ENCODE peak calls at places on chromosomes 3 and 15, in five cellular contexts. One of them, this sample, is unnamed.

GRCh38 chr3:125057186-125057850 is 1.5 kb upstream of the HEG1 start:
- DNase-seq in fibroblast of mammary gland: peak; percentile 92
- DNase-seq in nucleus accumbens: no peak
- DNase-seq in H9: no peak
- DNase-seq in activated T-helper 1 cell treated with Interleukin-2 at 50 U/mL for 16 hours: no peak
- DNase-seq in this sample: peak; percentile 58

GRCh38 chr3:129934234-129935123 is 40.0 kb upstream of the TRH start:
- DNase-seq in fibroblast of mammary gland: peak; percentile 23
- DNase-seq in nucleus accumbens: no peak
- DNase-seq in H9: peak; percentile 44
- DNase-seq in activated T-helper 1 cell treated with Interleukin-2 at 50 U/mL for 16 hours: no peak
- DNase-seq in this sample: no peak

GRCh38 chr3:19811689-19812088 is 122.3 kb downstream of the EFHB start:
- DNase-seq in nucleus accumbens: no peak
- DNase-seq in activated T-helper 1 cell treated with Interleukin-2 at 50 U/mL for 16 hours: no peak
- DNase-seq in H9: no peak
- DNase-seq in fibroblast of mammary gland: no peak
- DNase-seq in this sample: no peak

GRCh38 chr3:179071161-179071568 is 444 bp downstream of the ZMAT3 start:
- DNase-seq in activated T-helper 1 cell treated with Interleukin-2 at 50 U/mL for 16 hours: peak; percentile 24
- DNase-seq in H9: no peak
- DNase-seq in nucleus accumbens: peak; percentile 46
- DNase-seq in fibroblast of mammary gland: peak; percentile 36
- DNase-seq in this sample: no peak

GRCh38 chr3:25035511-25035910 is 392.6 kb upstream of the RARB start:
- DNase-seq in fibroblast of mammary gland: peak; percentile 59
- DNase-seq in activated T-helper 1 cell treated with Interleukin-2 at 50 U/mL for 16 hours: no peak
- DNase-seq in nucleus accumbens: no peak
- DNase-seq in H9: no peak
- DNase-seq in this sample: no peak

GRCh38 chr15:81146006-81146405 is 11.9 kb downstream of the CFAP161 start:
- DNase-seq in activated T-helper 1 cell treated with Interleukin-2 at 50 U/mL for 16 hours: no peak
- DNase-seq in H9: no peak
- DNase-seq in nucleus accumbens: no peak
- DNase-seq in fibroblast of mammary gland: peak; percentile 65
- DNase-seq in this sample: no peak

GRCh38 chr3:117480981-117481380 is 771.4 kb downstream of the TUSC7 start:
- DNase-seq in nucleus accumbens: no peak
- DNase-seq in activated T-helper 1 cell treated with Interleukin-2 at 50 U/mL for 16 hours: no peak
- DNase-seq in H9: no peak
- DNase-seq in fibroblast of mammary gland: no peak
- DNase-seq in this sample: no peak

GRCh38 chr15:92391640-92392039 is 2.0 kb upstream of the ST8SIA2 start:
- DNase-seq in nucleus accumbens: peak; percentile 31
- DNase-seq in activated T-helper 1 cell treated with Interleukin-2 at 50 U/mL for 16 hours: no peak
- DNase-seq in H9: peak; percentile 65
- DNase-seq in fibroblast of mammary gland: peak; percentile 32
- DNase-seq in this sample: peak; percentile 19

GRCh38 chr3:62415312-62415791 is 42.0 kb upstream of the FEZF2 start:
- DNase-seq in nucleus accumbens: no peak
- DNase-seq in fibroblast of mammary gland: no peak
- DNase-seq in activated T-helper 1 cell treated with Interleukin-2 at 50 U/mL for 16 hours: no peak
- DNase-seq in H9: peak; percentile 83
- DNase-seq in this sample: no peak

GRCh38 chr3:125694761-125695294 is 99.5 kb upstream of the OSBPL11 start:
- DNase-seq in nucleus accumbens: peak; percentile 17
- DNase-seq in activated T-helper 1 cell treated with Interleukin-2 at 50 U/mL for 16 hours: no peak
- DNase-seq in fibroblast of mammary gland: no peak
- DNase-seq in H9: no peak
- DNase-seq in this sample: no peak

GRCh38 chr3:135564696-135565095 is 400.8 kb upstream of the PPP2R3A start:
- DNase-seq in H9: no peak
- DNase-seq in nucleus accumbens: no peak
- DNase-seq in activated T-helper 1 cell treated with Interleukin-2 at 50 U/mL for 16 hours: no peak
- DNase-seq in fibroblast of mammary gland: no peak
- DNase-seq in this sample: no peak

GRCh38 chr15:82106671-82107070 is 60.9 kb upstream of the MEX3B start:
- DNase-seq in activated T-helper 1 cell treated with Interleukin-2 at 50 U/mL for 16 hours: no peak
- DNase-seq in fibroblast of mammary gland: no peak
- DNase-seq in nucleus accumbens: no peak
- DNase-seq in H9: no peak
- DNase-seq in this sample: no peak

GRCh38 chr15:88810449-88810848 is 7.2 kb downstream of the ACAN start:
- DNase-seq in nucleus accumbens: no peak
- DNase-seq in activated T-helper 1 cell treated with Interleukin-2 at 50 U/mL for 16 hours: no peak
- DNase-seq in H9: no peak
- DNase-seq in fibroblast of mammary gland: peak; percentile 21
- DNase-seq in this sample: no peak

GRCh38 chr15:49606594-49606993 is 14.0 kb downstream of the FAM227B start:
- DNase-seq in fibroblast of mammary gland: peak; percentile 43
- DNase-seq in activated T-helper 1 cell treated with Interleukin-2 at 50 U/mL for 16 hours: no peak
- DNase-seq in H9: no peak
- DNase-seq in nucleus accumbens: no peak
- DNase-seq in this sample: no peak

GRCh38 chr3:40800343-40800742 is 275.6 kb downstream of the ZNF621 start:
- DNase-seq in nucleus accumbens: no peak
- DNase-seq in H9: no peak
- DNase-seq in fibroblast of mammary gland: peak; percentile 97
- DNase-seq in activated T-helper 1 cell treated with Interleukin-2 at 50 U/mL for 16 hours: no peak
- DNase-seq in this sample: no peak

GRCh38 chr15:67103869-67104268 is 38.5 kb downstream of the SMAD3 start:
- DNase-seq in activated T-helper 1 cell treated with Interleukin-2 at 50 U/mL for 16 hours: no peak
- DNase-seq in nucleus accumbens: no peak
- DNase-seq in H9: no peak
- DNase-seq in fibroblast of mammary gland: no peak
- DNase-seq in this sample: no peak

GRCh38 chr3:136984837-136985236 is 27.1 kb downstream of the IL20RB start:
- DNase-seq in fibroblast of mammary gland: no peak
- DNase-seq in nucleus accumbens: no peak
- DNase-seq in activated T-helper 1 cell treated with Interleukin-2 at 50 U/mL for 16 hours: no peak
- DNase-seq in H9: no peak
- DNase-seq in this sample: peak; percentile 52

GRCh38 chr3:126956361-126956760 is 26.6 kb upstream of the PLXNA1 start:
- DNase-seq in fibroblast of mammary gland: no peak
- DNase-seq in activated T-helper 1 cell treated with Interleukin-2 at 50 U/mL for 16 hours: no peak
- DNase-seq in H9: no peak
- DNase-seq in nucleus accumbens: no peak
- DNase-seq in this sample: no peak

GRCh38 chr15:42549052-42549491 is 434 bp downstream of the HAUS2 start:
- DNase-seq in nucleus accumbens: no peak
- DNase-seq in activated T-helper 1 cell treated with Interleukin-2 at 50 U/mL for 16 hours: no peak
- DNase-seq in H9: no peak
- DNase-seq in fibroblast of mammary gland: peak; percentile 39
- DNase-seq in this sample: no peak

GRCh38 chr15:78004919-78005634 is 72.4 kb downstream of the TBC1D2B start:
- DNase-seq in H9: no peak
- DNase-seq in fibroblast of mammary gland: peak; percentile 95
- DNase-seq in nucleus accumbens: peak; percentile 77
- DNase-seq in activated T-helper 1 cell treated with Interleukin-2 at 50 U/mL for 16 hours: no peak
- DNase-seq in this sample: no peak

GRCh38 chr3:157201648-157202278 is 41.8 kb upstream of the CCNL1 start:
- DNase-seq in fibroblast of mammary gland: peak; percentile 63
- DNase-seq in H9: no peak
- DNase-seq in activated T-helper 1 cell treated with Interleukin-2 at 50 U/mL for 16 hours: no peak
- DNase-seq in nucleus accumbens: no peak
- DNase-seq in this sample: no peak

GRCh38 chr15:52256930-52257733 is 38.5 kb downstream of the MYO5C start:
- DNase-seq in H9: no peak
- DNase-seq in fibroblast of mammary gland: peak; percentile 33
- DNase-seq in nucleus accumbens: no peak
- DNase-seq in activated T-helper 1 cell treated with Interleukin-2 at 50 U/mL for 16 hours: no peak
- DNase-seq in this sample: no peak

GRCh38 chr3:185737020-185737419 is 87.8 kb downstream of the IGF2BP2 start:
- DNase-seq in H9: no peak
- DNase-seq in nucleus accumbens: no peak
- DNase-seq in activated T-helper 1 cell treated with Interleukin-2 at 50 U/mL for 16 hours: no peak
- DNase-seq in fibroblast of mammary gland: peak; percentile 60
- DNase-seq in this sample: no peak

GRCh38 chr3:196039359-196039758 is 42.5 kb downstream of the TFRC start:
- DNase-seq in fibroblast of mammary gland: no peak
- DNase-seq in H9: no peak
- DNase-seq in nucleus accumbens: no peak
- DNase-seq in activated T-helper 1 cell treated with Interleukin-2 at 50 U/mL for 16 hours: no peak
- DNase-seq in this sample: no peak

GRCh38 chr3:153552887-153553604 is 391.0 kb downstream of the RAP2B start:
- DNase-seq in activated T-helper 1 cell treated with Interleukin-2 at 50 U/mL for 16 hours: no peak
- DNase-seq in nucleus accumbens: no peak
- DNase-seq in fibroblast of mammary gland: no peak
- DNase-seq in H9: no peak
- DNase-seq in this sample: no peak

GRCh38 chr3:149245738-149246451 is 24.3 kb upstream of the CP start:
- DNase-seq in nucleus accumbens: no peak
- DNase-seq in H9: no peak
- DNase-seq in fibroblast of mammary gland: peak; percentile 78
- DNase-seq in activated T-helper 1 cell treated with Interleukin-2 at 50 U/mL for 16 hours: no peak
- DNase-seq in this sample: no peak

GRCh38 chr15:32952062-32952461 is 234.3 kb downstream of the GREM1 start:
- DNase-seq in activated T-helper 1 cell treated with Interleukin-2 at 50 U/mL for 16 hours: no peak
- DNase-seq in nucleus accumbens: no peak
- DNase-seq in H9: no peak
- DNase-seq in fibroblast of mammary gland: no peak
- DNase-seq in this sample: no peak

GRCh38 chr3:190692256-190692655 is 170.2 kb downstream of the GMNC start:
- DNase-seq in activated T-helper 1 cell treated with Interleukin-2 at 50 U/mL for 16 hours: no peak
- DNase-seq in fibroblast of mammary gland: no peak
- DNase-seq in nucleus accumbens: no peak
- DNase-seq in H9: no peak
- DNase-seq in this sample: no peak

GRCh38 chr3:187085021-187085666 is 54.2 kb downstream of the RPL39L start:
- DNase-seq in fibroblast of mammary gland: no peak
- DNase-seq in activated T-helper 1 cell treated with Interleukin-2 at 50 U/mL for 16 hours: no peak
- DNase-seq in H9: no peak
- DNase-seq in nucleus accumbens: no peak
- DNase-seq in this sample: no peak

GRCh38 chr3:181705081-181705480 is 6.6 kb upstream of the SOX2 start:
- DNase-seq in activated T-helper 1 cell treated with Interleukin-2 at 50 U/mL for 16 hours: no peak
- DNase-seq in fibroblast of mammary gland: no peak
- DNase-seq in nucleus accumbens: no peak
- DNase-seq in H9: no peak
- DNase-seq in this sample: no peak

GRCh38 chr3:72665701-72666443 is 182.4 kb downstream of the SHQ1 start:
- DNase-seq in fibroblast of mammary gland: peak; percentile 32
- DNase-seq in H9: peak; percentile 37
- DNase-seq in activated T-helper 1 cell treated with Interleukin-2 at 50 U/mL for 16 hours: peak; percentile 8
- DNase-seq in nucleus accumbens: no peak
- DNase-seq in this sample: no peak

GRCh38 chr3:169145551-169145950 is 518.0 kb downstream of the MECOM start:
- DNase-seq in H9: no peak
- DNase-seq in activated T-helper 1 cell treated with Interleukin-2 at 50 U/mL for 16 hours: no peak
- DNase-seq in nucleus accumbens: no peak
- DNase-seq in fibroblast of mammary gland: no peak
- DNase-seq in this sample: no peak

GRCh38 chr3:10761583-10761982 is 54.4 kb upstream of the SLC6A11 start:
- DNase-seq in activated T-helper 1 cell treated with Interleukin-2 at 50 U/mL for 16 hours: no peak
- DNase-seq in H9: no peak
- DNase-seq in fibroblast of mammary gland: no peak
- DNase-seq in nucleus accumbens: no peak
- DNase-seq in this sample: no peak

GRCh38 chr3:27880969-27881892 is 159.1 kb upstream of the EOMES start:
- DNase-seq in fibroblast of mammary gland: no peak
- DNase-seq in nucleus accumbens: no peak
- DNase-seq in activated T-helper 1 cell treated with Interleukin-2 at 50 U/mL for 16 hours: peak; percentile 26
- DNase-seq in H9: no peak
- DNase-seq in this sample: no peak

This sample was measured in keratinocyte.